ENCODE peak calls at places on chromosomes 6 and 20, in ten cellular contexts. X is PC-3, D is neural progenitor cell, Y is kidney, A is fibroblast of lung, H is colonic mucosa, T is mammary epithelial cell, I is K562, Q is adipocyte, O is NT2/D1. W is an unnamed sample. For H3K4me1, the result is how much of the 10 kb centered on the place peaks cover.

GRCh38 chr20:50249447-50250388 is 59.1 kb downstream of the CEBPB start:
- DNase-seq in X (no peak), D (no peak), Y (no peak), A (no peak), H (no peak), T (no peak), I (no peak), Q (no peak), O (no peak), W (no peak)

GRCh38 chr6:152301806-152302568 is 335.2 kb downstream of the SYNE1 start:
- DNase-seq in X (peak), D (peak), Y (peak), A (peak), H (peak), T (peak), I (peak), Q (peak), O (peak), W (peak)

GRCh38 chr20:8154636-8155035 is 22.6 kb downstream of the PLCB1 start:
- DNase-seq in X (no peak), D (no peak), Y (no peak), A (no peak), H (no peak), T (no peak), I (no peak), Q (no peak), O (no peak), W (no peak)

GRCh38 chr6:1324926-1325325 is 13.0 kb downstream of the FOXQ1 start:
- DNase-seq in X (peak), D (no peak), Y (no peak), A (no peak), H (no peak), T (no peak), I (no peak), Q (no peak), O (no peak), W (no peak)

GRCh38 chr6:107489636-107490567 is at the start of gene SOBP:
- DNase-seq in X (no peak), D (peak), Y (peak), A (no peak), H (peak), T (peak), I (peak), Q (peak), O (no peak), W (peak)

GRCh38 chr6:153092082-153093013 is 38.7 kb downstream of the RGS17 start:
- DNase-seq in X (peak), D (no peak), Y (no peak), A (peak), H (no peak), T (peak), I (no peak), Q (peak), O (no peak), W (peak)

GRCh38 chr20:49619113-49620048 is 51.4 kb upstream of the PTGIS start:
- DNase-seq in X (no peak), D (no peak), Y (no peak), A (no peak), H (no peak), T (no peak), I (no peak), Q (no peak), O (no peak), W (no peak)

GRCh38 chr6:158270389-158271127 is 41.7 kb upstream of the TULP4 start:
- DNase-seq in X (no peak), D (no peak), Y (no peak), A (no peak), H (no peak), T (no peak), I (no peak), Q (no peak), O (no peak), W (no peak)

GRCh38 chr20:48457261-48458002 is 370.4 kb downstream of the PREX1 start:
- DNase-seq in X (no peak), D (no peak), Y (no peak), A (no peak), H (no peak), T (no peak), I (no peak), Q (no peak), O (no peak), W (no peak)

GRCh38 chr6:7479801-7480266 is 61.6 kb upstream of the DSP start:
- DNase-seq in X (peak), D (no peak), Y (peak), A (peak), H (peak), T (peak), I (no peak), Q (peak), O (no peak), W (peak)

GRCh38 chr20:42123981-42124473 is 505.9 kb upstream of the CHD6 start:
- DNase-seq in X (no peak), D (no peak), Y (no peak), A (no peak), H (no peak), T (no peak), I (no peak), Q (no peak), O (no peak), W (no peak)

DNA sequence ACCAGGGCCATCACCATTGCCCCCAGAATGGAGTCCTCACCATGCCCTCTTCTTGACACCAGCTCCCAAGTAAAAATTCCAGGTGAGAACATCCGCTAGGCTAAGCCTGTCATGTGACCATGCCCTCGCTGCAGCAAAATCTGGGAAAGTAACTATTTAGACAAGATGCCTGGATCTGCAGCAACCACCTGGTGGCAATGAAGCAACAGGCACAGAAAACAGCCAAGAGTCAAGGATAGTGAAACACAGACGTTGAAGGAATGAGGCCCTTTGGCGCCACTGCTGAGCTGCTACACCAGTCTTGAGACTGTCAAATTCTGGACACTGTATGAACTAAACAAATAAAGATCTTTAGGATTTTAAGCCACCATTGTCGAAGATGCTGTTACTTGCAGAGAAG is 30.1 kb upstream of the TGM6 start:
- DNase-seq in X (no peak), D (no peak), Y (no peak), A (no peak), H (no peak), T (no peak), I (no peak), Q (no peak), O (no peak), W (no peak)
- H3K9ac ChIP-seq in X (no peak), D (no peak), Y (no peak), A (no peak), H (no peak), T (no peak), I (no peak), Q (no peak), O (no peak), W (no peak)

GRCh38 chr6:128739112-128739511 is 143.8 kb upstream of the LAMA2 start:
- DNase-seq in X (peak), D (no peak), Y (no peak), A (no peak), H (no peak), T (peak), I (no peak), Q (no peak), O (no peak), W (no peak)
- H3K4me1 ChIP-seq in X (under half), D (under half), Y (under half), A (under half), H (under half), T (under half), I (under half), Q (under half), O (under half), W (under half)

DNA sequence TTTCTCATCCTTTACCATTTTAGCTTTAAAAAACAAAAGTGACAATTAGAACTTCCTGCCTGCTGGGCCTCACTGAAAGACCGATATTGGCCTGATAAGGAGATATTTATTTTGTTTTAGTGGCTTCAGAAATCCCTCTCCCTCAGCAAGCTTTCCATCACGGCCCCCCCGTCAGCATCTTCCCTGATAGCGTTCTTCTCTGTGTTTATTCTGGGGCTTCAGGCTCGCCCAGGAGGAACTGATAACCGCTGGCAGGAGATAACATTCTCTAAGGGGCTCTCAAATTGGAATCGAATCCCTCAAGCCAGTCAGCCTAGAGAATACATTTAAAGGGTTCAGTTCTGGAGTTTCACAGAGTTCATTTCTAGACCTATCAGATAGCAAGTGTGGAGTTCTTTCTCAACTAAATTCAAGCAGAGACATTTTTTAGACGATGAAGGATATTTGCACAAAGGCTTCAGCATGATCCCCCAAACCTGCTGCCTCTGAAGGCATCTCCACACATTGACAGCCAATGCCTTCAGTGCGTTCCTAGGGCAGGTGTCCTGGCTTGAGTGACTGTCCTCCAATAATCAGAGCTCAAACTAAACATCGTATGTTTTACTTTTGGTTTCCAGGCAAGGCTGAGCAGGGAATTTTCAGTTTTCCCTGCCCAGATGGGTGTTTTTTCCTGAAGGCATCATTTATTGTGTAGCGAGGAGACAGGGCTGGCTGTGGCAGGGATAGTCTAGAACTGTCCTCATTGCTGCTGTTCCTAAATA is 17.0 kb downstream of the PRDM1 start:
- DNase-seq in X (no peak), D (no peak), Y (no peak), A (no peak), H (no peak), T (peak), I (peak), Q (no peak), O (no peak), W (no peak)
- H3K4me3 ChIP-seq in X (peak), D (no peak), Y (peak), A (peak), H (peak), T (peak), I (peak), Q (peak), O (no peak), W (no peak)

GRCh38 chr6:25280617-25280990 is 1.4 kb downstream of the CARMIL1 start:
- DNase-seq in X (peak), D (peak), Y (no peak), A (no peak), H (peak), T (peak), I (no peak), Q (no peak), O (no peak), W (peak)
- H3K9ac ChIP-seq in X (peak), D (no peak), Y (peak), A (no peak), H (no peak), T (peak), I (no peak), Q (peak), O (no peak), W (no peak)

GRCh38 chr6:111830003-111830402 is 43.2 kb downstream of the FYN start:
- DNase-seq in X (no peak), D (no peak), Y (no peak), A (peak), H (no peak), T (no peak), I (no peak), Q (no peak), O (no peak), W (peak)
- H3K4me1 ChIP-seq in X (under half), D (under half), Y (under half), A (under half), H (under half), T (under half), I (under half), Q (half or more), O (under half), W (half or more)

GRCh38 chr6:2768696-2769095 is 3.5 kb downstream of the WRNIP1 start:
- DNase-seq in X (peak), D (no peak), Y (no peak), A (no peak), H (no peak), T (no peak), I (no peak), Q (no peak), O (no peak), W (no peak)
- H3K4me3 ChIP-seq in X (peak), D (no peak), Y (peak), A (peak), H (no peak), T (peak), I (peak), Q (peak), O (no peak), W (peak)

DNA sequence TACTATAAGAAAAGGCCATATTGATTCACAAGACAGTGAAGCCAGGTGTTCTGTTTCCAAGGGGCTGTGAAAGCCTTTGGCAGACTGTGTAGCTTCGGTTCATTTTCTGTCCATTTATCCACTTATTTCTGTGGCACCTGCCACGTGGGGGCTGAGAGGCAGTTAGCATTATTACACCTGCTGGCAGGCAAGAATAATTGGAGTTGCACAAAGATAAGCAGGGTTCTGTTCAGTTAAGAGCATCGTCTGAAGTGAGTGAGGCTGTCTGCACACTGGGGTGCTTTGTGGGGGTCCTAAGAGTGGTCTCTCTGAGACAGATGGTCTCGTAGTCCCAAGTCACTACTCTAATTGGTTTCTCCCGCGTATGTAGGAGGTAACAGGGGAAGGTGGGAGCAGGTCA is 60.6 kb upstream of the CCN6 start:
- DNase-seq in X (no peak), D (no peak), Y (no peak), A (no peak), H (no peak), T (no peak), I (no peak), Q (no peak), O (no peak), W (no peak)
- H3K9ac ChIP-seq in X (no peak), D (no peak), Y (no peak), A (no peak), H (no peak), T (no peak), I (no peak), Q (no peak), O (no peak), W (no peak)

GRCh38 chr6:167342879-167343610 is 18.2 kb downstream of the TTLL2 start:
- DNase-seq in X (no peak), D (no peak), Y (no peak), A (no peak), H (no peak), T (no peak), I (no peak), Q (no peak), O (no peak), W (no peak)
- H3K4me1 ChIP-seq in X (under half), D (under half), Y (under half), A (under half), H (under half), T (under half), I (under half), Q (under half), O (under half), W (under half)

W was measured in GM23248.